ENCODE peak calls at places on chromosomes 7 and 10, in four cellular contexts. Z is IMR-90, B is GM12878, D is K562. Q is an unnamed sample.

GRCh38 chr7:117014673-117015133 is 61.4 kb downstream of the ST7 start:
- DNase-seq in Z (peak), B (no peak), D (peak), Q (peak)

GRCh38 chr7:93115796-93116195 is 2.0 kb downstream of the SAMD9 start:
- DNase-seq in D (no peak), B (no peak), Z (peak), Q (no peak)

GRCh38 chr7:44073664-44074348 is 8.4 kb upstream of the PGAM2 start:
- DNase-seq in B (no peak), Z (peak), D (no peak), Q (peak)

GRCh38 chr10:119233123-119233820 is 25.9 kb downstream of the GRK5 start:
- DNase-seq in B (no peak), D (no peak), Z (peak), Q (peak)

GRCh38 chr10:132122097-132122861 is 56.5 kb downstream of the JAKMIP3 start:
- DNase-seq in Z (no peak), B (no peak), D (no peak), Q (no peak)

GRCh38 chr10:3538850-3539531 is 246.0 kb downstream of the KLF6 start:
- DNase-seq in Z (peak), B (no peak), D (no peak), Q (peak)

GRCh38 chr10:1715821-1716220 is 21.5 kb downstream of the ADARB2 start:
- DNase-seq in Z (no peak), B (peak), D (no peak), Q (no peak)

GRCh38 chr10:986881-987634 is 1.2 kb upstream of the GTPBP4 start:
- DNase-seq in D (no peak), B (no peak), Z (peak), Q (no peak)

GRCh38 chr7:127803626-127804025 is 151.6 kb downstream of the SND1 start:
- DNase-seq in D (peak), Z (peak), B (no peak), Q (no peak)

GRCh38 chr10:22320591-22321155 is at the start of gene BMI1:
- DNase-seq in D (peak), Z (peak), B (no peak), Q (peak)

GRCh38 chr10:129839285-129840195 is 124.5 kb downstream of the EBF3 start:
- DNase-seq in D (no peak), B (no peak), Z (no peak), Q (no peak)

GRCh38 chr10:56181607-56182006 is 179.5 kb downstream of the ZWINT start:
- DNase-seq in Z (no peak), D (no peak), B (peak), Q (no peak)

GRCh38 chr10:22253578-22253882 is 35.7 kb upstream of the EBLN1 start:
- DNase-seq in Z (no peak), D (no peak), B (no peak), Q (peak)

GRCh38 chr7:148702876-148703670 is 4.4 kb downstream of the CUL1 start:
- DNase-seq in B (no peak), Z (no peak), D (no peak), Q (no peak)

GRCh38 chr7:69457912-69458491 is 140.3 kb upstream of the AUTS2 start:
- DNase-seq in B (no peak), Z (no peak), D (no peak), Q (no peak)

DNA sequence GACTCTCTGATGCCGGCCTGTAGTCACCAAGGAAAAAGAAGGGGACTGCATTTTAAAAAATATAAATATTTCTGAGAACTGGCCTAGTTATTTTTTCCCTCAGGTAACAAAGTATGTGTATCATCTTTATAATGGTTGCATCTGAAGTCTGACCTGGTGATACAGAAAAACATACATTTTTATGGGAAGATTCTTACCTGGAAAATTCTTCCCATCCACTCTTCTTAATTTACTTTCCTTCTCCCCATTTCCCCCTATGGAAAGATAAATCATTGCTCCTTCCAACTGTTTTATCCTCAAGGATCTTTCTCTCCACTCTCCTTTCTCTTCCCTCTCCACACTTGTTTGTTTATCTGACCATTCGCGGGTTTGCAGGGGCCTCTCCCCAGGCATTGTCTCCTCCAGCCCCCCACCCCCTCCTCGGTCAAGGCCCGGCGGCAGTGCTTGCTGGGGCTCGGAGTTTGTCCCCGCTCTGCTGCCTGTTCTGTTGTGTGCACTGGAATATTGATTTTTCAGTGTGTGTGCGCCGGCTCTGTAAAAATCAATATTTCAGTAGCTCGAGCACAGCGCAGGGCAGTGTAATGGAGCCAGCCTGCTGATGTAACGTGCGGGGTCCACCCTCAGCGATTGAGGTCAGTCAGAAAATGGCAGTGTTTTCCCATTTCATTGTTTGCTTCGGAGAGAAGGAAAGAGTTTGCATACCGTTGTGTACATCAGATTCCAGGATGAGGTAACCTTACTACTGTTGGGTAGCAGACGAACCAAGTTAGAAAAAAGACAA is 199.5 kb upstream of the NFE2L3 start:
- DNase-seq in B (no peak), Z (no peak), D (no peak), Q (no peak)
- H3K4me3 ChIP-seq in B (no peak), Z (no peak), D (no peak), Q (no peak)

DNA sequence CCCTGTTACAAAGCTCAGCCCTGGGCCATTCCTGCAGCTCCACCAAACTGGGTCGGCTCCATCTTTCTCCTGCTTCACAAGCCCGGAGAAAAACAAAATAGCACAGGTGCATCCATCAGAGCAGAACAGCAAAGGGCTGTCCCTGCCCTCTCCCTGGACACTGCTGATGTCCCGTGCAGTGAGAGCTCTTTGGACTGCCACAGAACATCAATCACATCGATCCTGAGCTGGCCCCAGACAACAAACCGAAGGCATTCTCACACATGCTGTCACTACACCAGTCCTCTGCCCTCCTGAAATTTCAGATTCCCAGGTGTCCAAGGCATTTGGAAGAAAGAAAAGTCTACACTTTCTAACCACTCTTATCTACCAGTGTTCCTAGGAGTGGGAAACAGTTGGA is 427.1 kb upstream of the ZMIZ1 start:
- DNase-seq in B (no peak), D (no peak), Z (no peak), Q (no peak)
- TF ChIP-seq FOS in B (no peak), D (no peak), Z (no peak), Q (no peak)

DNA sequence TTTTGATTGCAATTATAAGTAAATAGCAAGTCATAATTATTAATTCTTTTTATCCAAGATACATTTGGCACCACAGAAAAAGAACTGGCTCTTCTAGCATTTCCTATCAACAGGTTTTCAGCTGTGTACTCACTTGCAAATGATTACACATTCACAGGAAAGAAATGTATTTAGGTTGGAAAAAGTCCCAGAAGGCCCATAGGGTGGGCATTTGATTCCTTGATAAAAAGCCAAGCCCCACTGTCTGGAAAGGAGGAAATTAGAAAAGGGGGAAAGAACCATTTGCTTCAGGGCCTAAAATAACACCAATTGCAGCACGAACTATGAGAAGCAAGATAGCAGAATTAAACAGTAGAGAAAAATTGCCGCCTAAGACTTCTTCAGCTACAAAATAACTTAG is 80.8 kb upstream of the COL1A2 start:
- DNase-seq in D (no peak), Z (peak), B (no peak), Q (peak)
- H2AFZ ChIP-seq in D (no peak), Z (no peak), B (no peak), Q (no peak)

DNA sequence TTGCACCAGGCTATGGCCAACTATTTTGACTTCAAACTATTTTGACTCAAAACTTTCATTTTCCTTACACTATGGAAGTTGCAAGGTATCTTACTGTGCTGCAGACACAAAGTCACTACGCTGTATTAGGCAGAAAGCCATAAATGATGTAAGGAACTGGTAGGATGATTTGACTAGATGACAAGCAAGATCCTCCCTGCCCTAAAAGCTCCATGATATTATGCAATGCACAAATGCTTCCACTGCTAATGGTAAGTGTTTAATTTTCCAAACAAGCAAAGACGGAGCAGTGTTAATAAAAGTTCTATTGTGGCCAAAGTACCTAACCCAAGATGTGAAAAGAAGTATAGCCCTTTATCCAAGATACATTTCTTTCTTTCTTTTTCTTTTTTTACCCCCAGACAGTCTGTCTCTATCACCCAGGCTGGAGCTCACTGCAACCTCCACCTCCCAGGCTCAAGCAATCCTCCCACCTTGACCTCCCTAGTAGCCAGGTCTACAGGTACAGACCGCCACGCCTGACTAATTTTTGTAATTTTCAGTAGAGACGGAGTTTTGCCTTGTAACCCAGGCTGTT is 98.2 kb downstream of the ANK3 start:
- DNase-seq in D (no peak), B (no peak), Z (no peak), Q (no peak)
- H3K4me3 ChIP-seq in D (no peak), B (no peak), Z (no peak), Q (no peak)

GRCh38 chr7:47210283-47210854 is 371.5 kb downstream of the TNS3 start:
- DNase-seq in Z (no peak), B (no peak), D (no peak), Q (no peak)
- TF ChIP-seq FOS in Z (no peak), B (no peak), D (no peak), Q (no peak)